ENCODE peak calls at places on chromosomes 2 and 18, in nine cellular contexts. H is uterus, L is right lobe of liver, W is adrenal gland, F is H1, C is IMR-90, O is heart left ventricle, T is GM12878, B is ovary. S is an unnamed sample.
A peak's percentile ranks its signal among the peaks of the same experiment; 100 is the strongest.

GRCh38 chr2:224242543-224242942 is 159.4 kb downstream of the FAM124B start:
- DNase-seq in H (no peak), L (no peak), W (no peak), F (no peak), C (peak; percentile 24), O (no peak), T (no peak), B (no peak), S (no peak)

GRCh38 chr2:54618646-54619565 is 104.6 kb upstream of the EML6 start:
- DNase-seq in H (no peak), L (no peak), W (peak; percentile 82), F (no peak), C (no peak), O (no peak), T (no peak), B (no peak), S (no peak)

GRCh38 chr2:69535739-69536374 is 98.6 kb upstream of the NFU1 start:
- DNase-seq in H (no peak), L (no peak), W (no peak), F (no peak), C (no peak), O (no peak), T (no peak), B (no peak), S (no peak)

GRCh38 chr2:210392469-210392881 is 77.5 kb upstream of the MYL1 start:
- DNase-seq in H (no peak), L (no peak), W (no peak), F (no peak), C (no peak), O (peak; percentile 12), T (no peak), B (no peak), S (no peak)

GRCh38 chr2:78127428-78127827 is 605.3 kb upstream of the LRRTM4 start:
- DNase-seq in H (no peak), L (no peak), W (no peak), F (no peak), C (no peak), O (no peak), T (no peak), B (no peak), S (no peak)

GRCh38 chr2:136384541-136385303 is 266.8 kb upstream of the CXCR4 start:
- DNase-seq in H (no peak), L (no peak), W (peak; percentile 66), F (no peak), C (peak; percentile 5), O (no peak), T (no peak), B (no peak), S (no peak)

GRCh38 chr2:178484245-178485041 is 4.2 kb downstream of the PLEKHA3 start:
- DNase-seq in H (no peak), L (no peak), W (peak; percentile 82), F (no peak), C (peak; percentile 30), O (peak; percentile 35), T (no peak), B (no peak), S (peak; percentile 68)

GRCh38 chr18:64244571-64244970 is 95.7 kb upstream of the LINC00305 start:
- DNase-seq in H (no peak), L (peak; percentile 42), W (no peak), F (no peak), C (no peak), O (no peak), T (no peak), B (no peak), S (no peak)

GRCh38 chr2:32738939-32739338 is 111.1 kb downstream of the TTC27 start:
- DNase-seq in H (no peak), L (no peak), W (no peak), F (no peak), C (peak; percentile 51), O (no peak), T (no peak), B (no peak), S (no peak)

GRCh38 chr2:1742680-1743395 is 1.5 kb downstream of the PXDN start:
- DNase-seq in H (peak; percentile 88), L (peak; percentile 59), W (peak; percentile 47), F (peak; percentile 83), C (peak; percentile 90), O (peak; percentile 79), T (no peak), B (peak; percentile 84), S (no peak)

GRCh38 chr2:96359866-96360265 is 24.3 kb downstream of the NCAPH start:
- DNase-seq in H (no peak), L (no peak), W (no peak), F (no peak), C (no peak), O (no peak), T (no peak), B (no peak), S (no peak)

GRCh38 chr18:58044370-58045264 is 591 bp downstream of the NEDD4L start:
- DNase-seq in H (peak; percentile 39), L (peak; percentile 66), W (peak; percentile 60), F (peak; percentile 76), C (peak; percentile 34), O (peak; percentile 15), T (no peak), B (peak; percentile 30), S (peak; percentile 52)

GRCh38 chr18:55261253-55261652 is 302.0 kb upstream of the CCDC68 start:
- DNase-seq in H (no peak), L (no peak), W (no peak), F (no peak), C (no peak), O (no peak), T (no peak), B (no peak), S (no peak)

GRCh38 chr18:55262021-55262560 is 302.8 kb upstream of the CCDC68 start:
- DNase-seq in H (no peak), L (no peak), W (no peak), F (no peak), C (no peak), O (no peak), T (no peak), B (no peak), S (no peak)

GRCh38 chr18:55265916-55266488 is 306.7 kb upstream of the CCDC68 start:
- DNase-seq in H (no peak), L (no peak), W (no peak), F (no peak), C (peak; percentile 27), O (no peak), T (peak; percentile 59), B (no peak), S (no peak)

GRCh38 chr18:55265130-55265675 is 305.9 kb upstream of the CCDC68 start:
- DNase-seq in H (no peak), L (no peak), W (no peak), F (no peak), C (no peak), O (no peak), T (no peak), B (no peak), S (no peak)

DNA sequence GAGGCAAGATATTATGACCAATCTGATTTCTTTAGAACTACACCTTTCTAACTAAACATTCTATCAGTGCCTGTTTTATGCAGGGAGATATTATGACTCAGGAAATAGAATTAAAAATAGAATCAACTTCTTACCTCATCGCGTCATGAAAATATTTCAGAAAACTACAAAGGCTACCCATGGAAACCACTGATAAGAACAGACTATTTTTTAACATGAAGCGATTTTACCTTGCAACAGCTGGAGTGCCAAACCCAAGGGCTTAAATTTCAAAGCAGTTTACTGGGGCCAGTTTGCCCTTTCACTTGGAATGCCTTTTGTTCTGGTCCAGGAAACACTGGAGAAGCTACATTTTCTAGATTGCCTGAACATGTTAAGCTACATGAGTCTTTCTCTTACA is 304.8 kb upstream of the CCDC68 start:
- DNase-seq in H (no peak), L (no peak), W (peak; percentile 48), F (no peak), C (peak; percentile 26), O (no peak), T (no peak), B (no peak), S (no peak)
- TF ChIP-seq POLR2A in H (no peak), L (no peak), W (peak; percentile 45), F (no peak), C (no peak), O (no peak), T (no peak), B (no peak), S (no peak)

GRCh38 chr2:235268535-235268934 is 225.3 kb upstream of the AGAP1 start:
- DNase-seq in H (no peak), L (no peak), W (no peak), F (no peak), C (peak; percentile 67), O (no peak), T (no peak), B (no peak), S (no peak)
- TF ChIP-seq POLR2A in H (no peak), L (no peak), W (no peak), F (no peak), C (no peak), O (no peak), T (no peak), B (no peak), S (no peak)

GRCh38 chr2:8514748-8515389 is 167.0 kb upstream of the ID2 start:
- DNase-seq in H (no peak), L (no peak), W (no peak), F (no peak), C (no peak), O (no peak), T (peak; percentile 99), B (no peak), S (no peak)

GRCh38 chr2:8513601-8514273 is 168.1 kb upstream of the ID2 start:
- DNase-seq in H (no peak), L (no peak), W (no peak), F (no peak), C (no peak), O (no peak), T (no peak), B (no peak), S (no peak)

GRCh38 chr2:8515864-8516533 is 165.9 kb upstream of the ID2 start:
- DNase-seq in H (no peak), L (no peak), W (no peak), F (no peak), C (no peak), O (no peak), T (peak; percentile 76), B (no peak), S (no peak)

GRCh38 chr2:8514274-8514662 is 167.6 kb upstream of the ID2 start:
- DNase-seq in H (no peak), L (no peak), W (no peak), F (no peak), C (no peak), O (no peak), T (no peak), B (no peak), S (no peak)

DNA sequence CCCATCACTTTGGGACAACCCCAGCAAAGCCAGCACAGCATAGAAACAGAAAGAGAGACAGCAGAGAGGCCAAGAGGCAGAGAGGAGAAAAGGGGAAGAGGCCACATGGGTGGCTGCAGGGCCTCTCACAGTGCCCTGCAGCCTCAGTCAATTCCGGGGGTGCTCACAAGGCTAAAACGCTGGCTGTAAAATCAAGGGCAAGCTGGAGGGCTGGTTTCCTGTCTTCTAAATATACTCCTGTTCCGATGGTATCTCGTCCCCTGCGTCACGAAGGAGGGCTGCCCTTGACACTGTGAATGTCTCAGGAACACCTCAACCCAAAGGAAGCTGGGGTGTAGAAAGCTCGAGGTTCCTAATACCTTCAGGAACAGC is 166.5 kb upstream of the ID2 start:
- DNase-seq in H (no peak), L (no peak), W (peak; percentile 64), F (no peak), C (no peak), O (peak; percentile 45), T (peak; percentile 88), B (no peak), S (no peak)
- TF ChIP-seq POLR2A in H (no peak), L (no peak), W (no peak), F (no peak), C (no peak), O (no peak), T (no peak), B (no peak), S (no peak)

GRCh38 chr2:168455692-168456525 is at the start of gene CERS6:
- DNase-seq in H (peak; percentile 95), L (peak; percentile 99), W (peak; percentile 97), F (peak; percentile 92), C (peak; percentile 90), O (peak; percentile 96), T (peak; percentile 64), B (peak; percentile 97), S (peak; percentile 96)
- TF ChIP-seq POLR2A in H (peak; percentile 93), L (peak; percentile 97), W (peak; percentile 94), F (peak; percentile 80), C (peak; percentile 58), O (peak; percentile 95), T (peak; percentile 95), B (peak; percentile 67), S (peak; percentile 84)